ENCODE peak calls at places on chromosomes 13 and 19, in five cellular contexts. M is cardiac fibroblast, W is heart left ventricle, V is esophagus muscularis mucosa, R is ovary. A is an unnamed sample.

GRCh38 chr13:37194428-37194861 is 89.0 kb upstream of the CSNK1A1L start:
- DNase-seq in V (no peak), W (no peak), M (peak; percentile 49), R (no peak), A (no peak)

GRCh38 chr13:45119469-45119989 is 781 bp upstream of the GTF2F2 start:
- DNase-seq in W (no peak), M (peak; percentile 64), R (peak; percentile 23), V (no peak), A (peak; percentile 8)

GRCh38 chr13:78102121-78102677 is 183.6 kb upstream of the EDNRB start:
- DNase-seq in M (peak; percentile 91), V (no peak), R (no peak), W (peak; percentile 59), A (no peak)

GRCh38 chr13:50284540-50284939 is 269.3 kb downstream of the KCNRG start:
- DNase-seq in W (no peak), M (no peak), R (no peak), V (no peak), A (no peak)

GRCh38 chr19:11226716-11227166 is 12.7 kb upstream of the ANGPTL8 start:
- DNase-seq in V (no peak), W (no peak), M (no peak), R (no peak), A (no peak)

GRCh38 chr13:44855860-44856259 is 133.4 kb downstream of the NUFIP1 start:
- DNase-seq in R (no peak), V (no peak), W (no peak), M (no peak), A (no peak)

GRCh38 chr13:83549671-83550070 is 332.6 kb downstream of the SLITRK1 start:
- DNase-seq in R (no peak), W (no peak), V (no peak), M (no peak), A (no peak)

GRCh38 chr13:80979035-80979641 is 638.2 kb upstream of the SPRY2 start:
- DNase-seq in M (peak; percentile 85), V (no peak), R (no peak), W (no peak), A (no peak)

GRCh38 chr13:89784161-89784809 is 1563.2 kb upstream of the MIR17HG start:
- DNase-seq in V (no peak), W (no peak), R (peak; percentile 10), M (no peak), A (no peak)

GRCh38 chr13:51267581-51267980 is 45.4 kb downstream of the FAM124A start:
- DNase-seq in W (no peak), V (no peak), M (no peak), R (no peak), A (no peak)

GRCh38 chr19:47541507-47541906 is 26.6 kb upstream of the NAPA start:
- DNase-seq in R (no peak), W (no peak), M (peak; percentile 13), V (no peak), A (no peak)

GRCh38 chr19:41166888-41167804 is 25.9 kb upstream of the CYP2S1 start:
- DNase-seq in W (no peak), V (no peak), R (no peak), M (no peak), A (no peak)

GRCh38 chr19:17041994-17042393 is 15.4 kb upstream of the CPAMD8 start:
- DNase-seq in W (peak; percentile 56), V (no peak), R (no peak), M (peak; percentile 63), A (no peak)

GRCh38 chr19:14614099-14614412 is 31.2 kb downstream of the CLEC17A start:
- DNase-seq in M (no peak), R (no peak), V (no peak), W (no peak), A (no peak)

GRCh38 chr13:51907040-51907732 is 45.4 kb downstream of the CCDC70 start:
- DNase-seq in M (no peak), V (no peak), R (no peak), W (no peak), A (no peak)

GRCh38 chr13:40922437-40923040 is 96.6 kb downstream of the ELF1 start:
- DNase-seq in M (no peak), R (peak; percentile 41), W (peak; percentile 29), V (no peak), A (no peak)

GRCh38 chr19:40921005-40921897 is 39.2 kb upstream of the CYP2A7 start:
- DNase-seq in V (no peak), W (no peak), R (peak; percentile 48), M (no peak), A (peak; percentile 35)

GRCh38 chr13:50081106-50081898 is 66.1 kb downstream of the KCNRG start:
- DNase-seq in R (peak; percentile 66), W (peak; percentile 56), V (peak; percentile 93), M (no peak), A (peak; percentile 47)

GRCh38 chr13:99806671-99807070 is 164.9 kb downstream of the ZIC5 start:
- DNase-seq in W (no peak), R (no peak), V (no peak), M (no peak), A (no peak)

GRCh38 chr19:39997595-39998216 is 846 bp downstream of the ZNF546 start:
- DNase-seq in W (no peak), V (no peak), R (no peak), M (peak; percentile 10), A (no peak)

GRCh38 chr19:14722127-14722526 is 32.3 kb downstream of the ZNF333 start:
- DNase-seq in M (no peak), R (no peak), W (no peak), V (no peak), A (no peak)

GRCh38 chr13:94228781-94229180 is 250.7 kb downstream of the DCT start:
- DNase-seq in R (no peak), V (no peak), W (no peak), M (peak; percentile 71), A (no peak)

GRCh38 chr13:103184413-103184812 is 118.2 kb upstream of the SLC10A2 start:
- DNase-seq in W (no peak), V (no peak), M (no peak), R (no peak), A (no peak)

DNA sequence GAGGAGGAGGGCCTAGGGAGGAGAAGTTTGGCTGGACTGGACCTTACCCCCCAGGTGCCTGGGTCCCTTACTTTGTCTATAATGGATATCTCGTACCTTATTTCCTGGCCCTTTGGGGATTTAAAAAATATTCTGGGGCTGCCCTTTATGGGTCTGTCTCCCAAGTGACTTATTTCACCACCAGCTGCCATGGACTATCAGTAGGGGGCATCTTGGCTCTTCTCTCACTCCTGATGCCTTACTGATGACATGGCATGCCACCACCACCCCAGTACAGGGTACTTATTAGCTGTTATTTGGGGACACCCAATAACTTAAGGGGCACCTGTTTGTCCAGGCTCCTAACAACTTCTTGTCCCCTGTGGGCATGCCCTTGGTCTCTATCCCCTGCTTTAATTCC is 38.0 kb downstream of the NFIX start:
- DNase-seq in V (no peak), M (no peak), W (peak; percentile 13), R (no peak), A (no peak)
- TF ChIP-seq CTCF in V (no peak), M (no peak), W (no peak), R (no peak), A (no peak)

DNA sequence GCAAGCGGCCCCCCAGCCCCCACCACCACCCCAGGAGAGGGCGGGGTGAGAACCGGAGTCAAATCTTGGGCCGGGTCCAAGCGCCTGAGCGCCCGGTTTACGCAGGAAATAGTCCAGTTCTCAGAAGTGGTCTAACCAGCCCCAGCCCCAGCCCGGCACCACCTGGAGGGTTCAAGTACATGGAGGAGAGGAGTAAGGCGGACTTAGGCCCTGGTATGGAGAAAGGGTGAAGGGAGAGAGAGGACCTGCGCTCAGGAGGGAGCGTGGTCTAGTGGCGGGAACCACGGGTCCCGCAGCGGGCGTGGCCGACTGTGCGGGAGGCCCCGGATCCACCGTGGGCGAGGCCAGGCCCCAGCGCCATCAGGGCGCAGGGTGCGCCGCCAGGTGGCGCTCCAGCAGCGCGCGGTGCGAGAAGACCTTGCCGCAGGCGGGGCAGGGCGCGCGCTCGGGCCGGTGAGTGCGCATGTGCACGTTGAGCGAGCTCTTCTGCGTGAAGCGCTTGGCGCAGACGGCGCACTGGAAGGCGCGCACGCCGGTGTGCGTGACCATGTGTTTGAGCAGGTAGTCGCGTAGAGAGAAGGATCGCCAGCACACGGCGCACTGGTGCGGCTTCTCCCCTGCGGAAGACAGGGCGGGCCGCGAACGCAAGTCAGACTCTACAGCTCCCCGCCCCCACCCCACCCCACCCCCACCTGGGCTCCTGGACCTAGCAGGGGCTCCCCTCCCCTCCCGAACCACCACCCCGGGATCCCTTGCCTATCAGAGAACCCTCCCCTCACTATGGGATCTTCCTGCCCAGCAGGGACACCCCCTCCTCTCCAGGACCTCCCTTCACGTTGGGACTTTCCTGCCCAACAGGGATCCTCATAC is 2.1 kb upstream of the SLC27A5 start:
- DNase-seq in R (peak; percentile 88), M (peak; percentile 93), V (no peak), W (peak; percentile 92), A (peak; percentile 80)
- TF ChIP-seq CTCF in R (peak; percentile 88), M (peak; percentile 40), V (peak; percentile 95), W (peak; percentile 82), A (peak; percentile 90)

GRCh38 chr13:62357887-62358645 is 942.4 kb upstream of the PCDH20 start:
- DNase-seq in V (no peak), W (no peak), M (peak; percentile 61), R (no peak), A (no peak)
- TF ChIP-seq CTCF in V (no peak), W (no peak), M (peak; percentile 7), R (no peak), A (peak; percentile 14)

GRCh38 chr13:113758651-113759524 is at the start of gene TMEM255B:
- DNase-seq in M (peak; percentile 72), V (peak; percentile 96), R (peak; percentile 86), W (peak; percentile 88), A (peak; percentile 71)
- TF ChIP-seq CTCF in M (no peak), V (peak; percentile 37), R (no peak), W (peak; percentile 33), A (peak; percentile 12)

GRCh38 chr19:35216833-35217707 is 11.5 kb downstream of the FAM187B start:
- DNase-seq in M (no peak), R (no peak), V (no peak), W (no peak), A (no peak)
- TF ChIP-seq CTCF in M (no peak), R (no peak), V (no peak), W (no peak), A (no peak)

DNA sequence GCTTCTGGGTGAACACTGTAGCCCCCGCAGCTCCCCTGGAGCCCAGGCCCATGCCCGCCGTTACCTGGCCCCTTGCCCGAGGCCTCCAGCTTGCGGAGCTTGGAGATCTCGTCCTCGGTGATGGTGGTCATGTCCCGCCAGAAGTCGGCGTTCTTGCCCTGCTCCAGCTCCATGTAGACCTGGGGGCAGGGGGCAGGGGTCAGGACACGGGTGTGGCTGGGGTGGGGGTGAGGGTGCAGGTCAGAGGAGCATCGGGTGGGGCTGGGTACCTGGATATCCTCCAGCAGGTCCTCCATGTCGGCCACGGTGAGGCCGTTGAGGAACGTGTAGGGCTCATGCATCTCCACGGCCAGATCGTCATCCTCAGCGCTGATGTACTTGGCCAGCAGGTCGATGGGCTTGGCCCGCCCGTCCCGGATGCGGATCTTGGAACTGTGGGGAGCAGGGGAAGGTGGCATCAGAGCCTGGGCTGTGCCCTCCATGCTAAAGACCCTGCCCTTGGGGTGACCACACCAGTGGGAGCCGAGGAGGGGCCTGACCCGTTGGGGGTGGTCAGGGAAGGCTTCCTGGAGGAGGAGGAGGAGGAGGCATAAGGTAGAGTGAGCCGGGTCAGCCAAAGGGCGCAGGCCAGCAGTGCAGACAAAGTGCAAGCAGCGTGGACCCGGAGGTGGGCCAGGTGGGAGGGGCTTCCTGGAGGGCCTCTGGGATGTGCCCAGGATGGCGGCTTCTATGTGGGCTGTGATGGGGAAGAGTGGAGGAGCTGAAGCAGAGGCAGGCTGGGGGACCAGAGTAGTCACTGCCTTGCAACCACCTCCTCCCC is 7.6 kb downstream of the CACTIN start:
- DNase-seq in W (peak; percentile 15), M (no peak), R (peak; percentile 42), V (no peak), A (no peak)
- TF ChIP-seq CTCF in W (no peak), M (no peak), R (no peak), V (no peak), A (no peak)

GRCh38 chr13:66689037-66689619 is 541.0 kb downstream of the PCDH9 start:
- DNase-seq in W (no peak), R (no peak), M (peak; percentile 39), V (no peak), A (no peak)
- TF ChIP-seq CTCF in W (no peak), R (no peak), M (peak; percentile 29), V (no peak), A (no peak)